ENCODE peak calls at places on chromosomes 4 and X, in eight cellular contexts. T is Kasumi-1; O is brain microvascular endothelial cell; R is lung microvascular endothelial cell; K is activated naive CD8-positive, alpha-beta T cell treated with anti-CD3 and anti-CD28 coated beads for 36 hours; N is NCI-H2171 treated with DMSO at 0.1 percent for 48 hours; B is HFFc6; F is NCI-H1930. M is an unnamed sample.

GRCh38 chr4:100428051-100428450 is 89.8 kb downstream of the EMCN start:
- DNase-seq in R (peak; percentile 71), T (peak; percentile 51), B (peak; percentile 48), F (no peak), N (no peak), K (no peak), O (peak; percentile 39), M (no peak)

GRCh38 chrX:21657318-21658151 is 595 bp downstream of the KLHL34 start:
- DNase-seq in T (no peak), O (no peak), K (no peak), N (no peak), R (no peak), F (no peak), B (no peak), M (no peak)

GRCh38 chrX:131987252-131987651 is 35.9 kb upstream of the STK26 start:
- DNase-seq in T (peak; percentile 82), K (no peak), F (no peak), O (no peak), R (peak; percentile 40), B (no peak), N (no peak), M (no peak)

GRCh38 chrX:78024349-78025108 is 55.1 kb upstream of the PGAM4 start:
- DNase-seq in K (no peak), O (no peak), B (peak; percentile 1), R (peak; percentile 49), F (no peak), N (peak; percentile 0), T (peak; percentile 2), M (no peak)

GRCh38 chrX:45760187-45760742 is 559.6 kb upstream of the DIPK2B start:
- DNase-seq in K (no peak), T (no peak), N (no peak), O (no peak), B (no peak), R (no peak), F (no peak), M (no peak)

GRCh38 chr4:137200322-137200721 is 332.0 kb downstream of the PCDH18 start:
- DNase-seq in R (no peak), T (no peak), N (peak; percentile 47), B (no peak), F (peak; percentile 57), O (no peak), K (no peak), M (no peak)

GRCh38 chr4:25308761-25309160 is 3.8 kb upstream of the ZCCHC4 start:
- DNase-seq in T (no peak), R (no peak), K (no peak), O (peak; percentile 34), F (no peak), B (no peak), N (no peak), M (peak; percentile 24)

GRCh38 chrX:143873343-143873742 is 10.5 kb upstream of the UBE2NL start:
- DNase-seq in R (no peak), B (peak; percentile 16), K (no peak), O (no peak), F (no peak), T (no peak), N (no peak), M (no peak)

GRCh38 chrX:67718926-67719325 is 175.1 kb downstream of the AR start:
- DNase-seq in B (no peak), K (no peak), F (no peak), O (no peak), N (no peak), T (no peak), R (no peak), M (no peak)

GRCh38 chrX:69618803-69619202 is 2.9 kb downstream of the EDA start:
- DNase-seq in T (peak; percentile 40), R (peak; percentile 15), B (no peak), F (no peak), N (peak; percentile 33), K (no peak), O (peak; percentile 5), M (peak; percentile 11)

GRCh38 chrX:54786972-54787371 is 11.1 kb downstream of the ITIH6 start:
- DNase-seq in T (no peak), F (no peak), K (peak; percentile 9), B (no peak), N (no peak), R (no peak), O (no peak), M (no peak)

GRCh38 chr4:123597586-123597985 is 201.0 kb downstream of the SPRY1 start:
- DNase-seq in K (no peak), O (peak; percentile 35), F (no peak), N (no peak), T (no peak), R (peak; percentile 41), B (peak; percentile 45), M (peak; percentile 9)

GRCh38 chrX:3589474-3589873 is 124.0 kb downstream of the PRKX start:
- DNase-seq in R (no peak), B (no peak), N (no peak), F (no peak), O (no peak), T (peak; percentile 64), K (no peak), M (no peak)

GRCh38 chr4:7908668-7909067 is 31.0 kb downstream of the AFAP1 start:
- DNase-seq in R (peak; percentile 52), N (no peak), T (no peak), K (no peak), O (no peak), F (no peak), B (no peak), M (no peak)

GRCh38 chr4:186587416-186588018 is 32.1 kb upstream of the MTNR1A start:
- DNase-seq in O (peak; percentile 63), N (no peak), T (peak; percentile 67), R (peak; percentile 66), B (peak; percentile 41), F (no peak), K (peak; percentile 35), M (peak; percentile 60)

GRCh38 chrX:29690061-29690460 is 525.3 kb upstream of the MAGEB2 start:
- DNase-seq in K (no peak), T (no peak), B (peak; percentile 9), N (no peak), F (no peak), O (peak; percentile 32), R (peak; percentile 0), M (peak; percentile 10)